ENCODE peak calls at places on chromosome 6, in five cellular contexts. One of them, this sample, is unnamed.
A peak's percentile ranks its signal among the peaks of the same experiment; 100 is the strongest.

GRCh38 chr6:133130863-133131262 is 110.3 kb upstream of the EYA4 start:
- DNase-seq in epithelial cell of proximal tubule: peak; percentile 71
- DNase-seq in activated naive CD8-positive, alpha-beta T cell treated with anti-CD3 and anti-CD28 coated beads, Interleukin-2, amount 10 ng/mL, durations not matched to agents 7 days and 5 days: no peak
- DNase-seq in GM23248: peak; percentile 52
- DNase-seq in KG1: no peak
- DNase-seq in this sample: no peak

GRCh38 chr6:37983720-37984501 is 164.4 kb downstream of the ZFAND3 start:
- DNase-seq in epithelial cell of proximal tubule: no peak
- DNase-seq in activated naive CD8-positive, alpha-beta T cell treated with anti-CD3 and anti-CD28 coated beads, Interleukin-2, amount 10 ng/mL, durations not matched to agents 7 days and 5 days: no peak
- DNase-seq in GM23248: no peak
- DNase-seq in KG1: no peak
- DNase-seq in this sample: no peak

GRCh38 chr6:19921821-19922220 is 84.7 kb downstream of the ID4 start:
- DNase-seq in epithelial cell of proximal tubule: no peak
- DNase-seq in activated naive CD8-positive, alpha-beta T cell treated with anti-CD3 and anti-CD28 coated beads, Interleukin-2, amount 10 ng/mL, durations not matched to agents 7 days and 5 days: no peak
- DNase-seq in GM23248: no peak
- DNase-seq in KG1: no peak
- DNase-seq in this sample: no peak

GRCh38 chr6:109453594-109454482 is 1.7 kb downstream of the MICAL1 start:
- DNase-seq in epithelial cell of proximal tubule: no peak
- DNase-seq in activated naive CD8-positive, alpha-beta T cell treated with anti-CD3 and anti-CD28 coated beads, Interleukin-2, amount 10 ng/mL, durations not matched to agents 7 days and 5 days: no peak
- DNase-seq in GM23248: peak; percentile 54
- DNase-seq in KG1: no peak
- DNase-seq in this sample: no peak

GRCh38 chr6:127737009-127737486 is 160.1 kb downstream of the C6orf58 start:
- DNase-seq in epithelial cell of proximal tubule: peak; percentile 23
- DNase-seq in activated naive CD8-positive, alpha-beta T cell treated with anti-CD3 and anti-CD28 coated beads, Interleukin-2, amount 10 ng/mL, durations not matched to agents 7 days and 5 days: no peak
- DNase-seq in GM23248: peak; percentile 79
- DNase-seq in KG1: peak; percentile 14
- DNase-seq in this sample: peak; percentile 76

GRCh38 chr6:109222848-109223247 is 127.5 kb downstream of the CEP57L1 start:
- DNase-seq in epithelial cell of proximal tubule: no peak
- DNase-seq in activated naive CD8-positive, alpha-beta T cell treated with anti-CD3 and anti-CD28 coated beads, Interleukin-2, amount 10 ng/mL, durations not matched to agents 7 days and 5 days: no peak
- DNase-seq in GM23248: no peak
- DNase-seq in KG1: no peak
- DNase-seq in this sample: no peak

GRCh38 chr6:137165375-137166246 is 7.8 kb downstream of the IL22RA2 start:
- DNase-seq in epithelial cell of proximal tubule: no peak
- DNase-seq in activated naive CD8-positive, alpha-beta T cell treated with anti-CD3 and anti-CD28 coated beads, Interleukin-2, amount 10 ng/mL, durations not matched to agents 7 days and 5 days: peak; percentile 53
- DNase-seq in GM23248: peak; percentile 55
- DNase-seq in KG1: no peak
- DNase-seq in this sample: peak; percentile 94

GRCh38 chr6:111105578-111105977 is 18.3 kb downstream of the SLC16A10 start:
- DNase-seq in epithelial cell of proximal tubule: peak; percentile 58
- DNase-seq in activated naive CD8-positive, alpha-beta T cell treated with anti-CD3 and anti-CD28 coated beads, Interleukin-2, amount 10 ng/mL, durations not matched to agents 7 days and 5 days: no peak
- DNase-seq in GM23248: peak; percentile 45
- DNase-seq in KG1: no peak
- DNase-seq in this sample: no peak

GRCh38 chr6:16190214-16190613 is 48.2 kb upstream of the GMPR start:
- DNase-seq in epithelial cell of proximal tubule: no peak
- DNase-seq in activated naive CD8-positive, alpha-beta T cell treated with anti-CD3 and anti-CD28 coated beads, Interleukin-2, amount 10 ng/mL, durations not matched to agents 7 days and 5 days: no peak
- DNase-seq in GM23248: no peak
- DNase-seq in KG1: no peak
- DNase-seq in this sample: no peak

GRCh38 chr6:49050606-49051005 is 412.4 kb downstream of the MMUT start:
- DNase-seq in epithelial cell of proximal tubule: no peak
- DNase-seq in activated naive CD8-positive, alpha-beta T cell treated with anti-CD3 and anti-CD28 coated beads, Interleukin-2, amount 10 ng/mL, durations not matched to agents 7 days and 5 days: no peak
- DNase-seq in GM23248: no peak
- DNase-seq in KG1: no peak
- DNase-seq in this sample: no peak

GRCh38 chr6:106620931-106621672 is 8.2 kb downstream of the RTN4IP1 start:
- DNase-seq in epithelial cell of proximal tubule: no peak
- DNase-seq in activated naive CD8-positive, alpha-beta T cell treated with anti-CD3 and anti-CD28 coated beads, Interleukin-2, amount 10 ng/mL, durations not matched to agents 7 days and 5 days: no peak
- DNase-seq in GM23248: peak; percentile 36
- DNase-seq in KG1: no peak
- DNase-seq in this sample: no peak

GRCh38 chr6:2667617-2668016 is 83.1 kb downstream of the MYLK4 start:
- DNase-seq in epithelial cell of proximal tubule: no peak
- DNase-seq in activated naive CD8-positive, alpha-beta T cell treated with anti-CD3 and anti-CD28 coated beads, Interleukin-2, amount 10 ng/mL, durations not matched to agents 7 days and 5 days: no peak
- DNase-seq in GM23248: no peak
- DNase-seq in KG1: no peak
- DNase-seq in this sample: no peak

GRCh38 chr6:134822920-134823430 is 126.9 kb downstream of the ALDH8A1 start:
- DNase-seq in epithelial cell of proximal tubule: peak; percentile 70
- DNase-seq in activated naive CD8-positive, alpha-beta T cell treated with anti-CD3 and anti-CD28 coated beads, Interleukin-2, amount 10 ng/mL, durations not matched to agents 7 days and 5 days: peak; percentile 43
- DNase-seq in GM23248: peak; percentile 85
- DNase-seq in KG1: peak; percentile 74
- DNase-seq in this sample: peak; percentile 90

GRCh38 chr6:167661456-167662103 is 165.1 kb upstream of the AFDN start:
- DNase-seq in epithelial cell of proximal tubule: no peak
- DNase-seq in activated naive CD8-positive, alpha-beta T cell treated with anti-CD3 and anti-CD28 coated beads, Interleukin-2, amount 10 ng/mL, durations not matched to agents 7 days and 5 days: no peak
- DNase-seq in GM23248: no peak
- DNase-seq in KG1: no peak
- DNase-seq in this sample: no peak

GRCh38 chr6:23704655-23705054 is 421.4 kb upstream of the NRSN1 start:
- DNase-seq in epithelial cell of proximal tubule: no peak
- DNase-seq in activated naive CD8-positive, alpha-beta T cell treated with anti-CD3 and anti-CD28 coated beads, Interleukin-2, amount 10 ng/mL, durations not matched to agents 7 days and 5 days: no peak
- DNase-seq in GM23248: no peak
- DNase-seq in KG1: no peak
- DNase-seq in this sample: no peak